ENCODE peak calls at places on chromosomes 4 and X, in four cellular contexts. I is OCI-LY7, H is osteocyte, S is mesothelial cell of epicardium. W is an unnamed sample.

GRCh38 chr4:161767116-161767515 is 396.7 kb downstream of the FSTL5 start:
- DNase-seq in I (no peak), H (no peak), S (no peak), W (no peak)

GRCh38 chr4:139367421-139368090 is 65.3 kb upstream of the NDUFC1 start:
- DNase-seq in I (no peak), H (no peak), S (no peak), W (no peak)

GRCh38 chrX:55758033-55758432 is 40.5 kb downstream of the RRAGB start:
- DNase-seq in I (no peak), H (no peak), S (no peak), W (no peak)

GRCh38 chr4:112270051-112270450 is 15.7 kb downstream of the TIFA start:
- DNase-seq in I (no peak), H (no peak), S (no peak), W (no peak)

GRCh38 chr4:180809439-180809838 is 1433.8 kb upstream of the TENM3 start:
- DNase-seq in I (no peak), H (no peak), S (no peak), W (no peak)

GRCh38 chrX:100654256-100654655 is 10.3 kb downstream of the SRPX2 start:
- DNase-seq in I (peak; percentile 3), H (no peak), S (no peak), W (no peak)

GRCh38 chr4:144353240-144353639 is 212.7 kb upstream of the GYPA start:
- DNase-seq in I (no peak), H (no peak), S (no peak), W (no peak)

GRCh38 chrX:8504451-8504850 is 39.8 kb downstream of the VCX3B start:
- DNase-seq in I (no peak), H (no peak), S (no peak), W (no peak)

GRCh38 chrX:68686684-68687045 is 39.2 kb downstream of the STARD8 start:
- DNase-seq in I (no peak), H (no peak), S (no peak), W (no peak)

GRCh38 chr4:161894014-161894413 is 269.8 kb downstream of the FSTL5 start:
- DNase-seq in I (no peak), H (no peak), S (no peak), W (no peak)

GRCh38 chr4:97123573-97123972 is 1019.7 kb downstream of the STPG2 start:
- DNase-seq in I (no peak), H (no peak), S (no peak), W (no peak)

GRCh38 chr4:126533176-126533575 is 1099.6 kb upstream of the INTU start:
- DNase-seq in I (no peak), H (no peak), S (no peak), W (no peak)

GRCh38 chr4:128660361-128660964 is 149.0 kb upstream of the JADE1 start:
- DNase-seq in I (no peak), H (no peak), S (no peak), W (no peak)

GRCh38 chrX:135931644-135932487 is 38.4 kb downstream of the SAGE1 start:
- DNase-seq in I (peak; percentile 34), H (no peak), S (peak; percentile 45), W (no peak)

GRCh38 chrX:153637121-153638040 is 9.6 kb upstream of the DUSP9 start:
- DNase-seq in I (no peak), H (no peak), S (no peak), W (no peak)

GRCh38 chr4:108397850-108398249 is 222.5 kb upstream of the RPL34 start:
- DNase-seq in I (no peak), H (no peak), S (no peak), W (no peak)

GRCh38 chr4:95551653-95552052 is 2.9 kb upstream of the UNC5C start:
- DNase-seq in I (no peak), H (no peak), S (no peak), W (no peak)

GRCh38 chrX:120824021-120824420 is 51.6 kb downstream of the CT47B1 start:
- DNase-seq in I (no peak), H (no peak), S (no peak), W (no peak)

GRCh38 chr4:182215171-182215570 is 28.0 kb upstream of the TENM3 start:
- DNase-seq in I (no peak), H (no peak), S (no peak), W (no peak)

GRCh38 chr4:53633608-53634007 is 42.3 kb upstream of the LNX1 start:
- DNase-seq in I (no peak), H (no peak), S (no peak), W (no peak)

GRCh38 chr4:78218260-78218659 is 161.1 kb downstream of the FRAS1 start:
- DNase-seq in I (no peak), H (no peak), S (no peak), W (no peak)

GRCh38 chr4:79455216-79455615 is 47.2 kb upstream of the GK2 start:
- DNase-seq in I (no peak), H (no peak), S (no peak), W (no peak)

GRCh38 chr4:43458293-43458692 is 565.8 kb downstream of the GRXCR1 start:
- DNase-seq in I (no peak), H (no peak), S (no peak), W (no peak)

GRCh38 chrX:16745102-16745501 is 25.7 kb downstream of the SYAP1 start:
- DNase-seq in I (no peak), H (no peak), S (no peak), W (no peak)

GRCh38 chr4:74516321-74516720 is 71.4 kb downstream of the AREG start:
- DNase-seq in I (no peak), H (no peak), S (no peak), W (no peak)

GRCh38 chr4:1576961-1577814 is 106.9 kb downstream of the FAM53A start:
- DNase-seq in I (no peak), H (no peak), S (no peak), W (no peak)

GRCh38 chr4:158015241-158015640 is 157.6 kb downstream of the GASK1B start:
- DNase-seq in I (no peak), H (no peak), S (no peak), W (no peak)

GRCh38 chr4:37415845-37416369 is 171.4 kb downstream of the NWD2 start:
- DNase-seq in I (no peak), H (no peak), S (no peak), W (no peak)

GRCh38 chrX:111365770-111366325 is 46.1 kb downstream of the DCX start:
- DNase-seq in I (no peak), H (no peak), S (no peak), W (no peak)

GRCh38 chr4:160142579-160142978 is 1039.7 kb downstream of the RAPGEF2 start:
- DNase-seq in I (no peak), H (no peak), S (no peak), W (no peak)

GRCh38 chrX:153379971-153380581 is 21.1 kb downstream of the PNMA6E start:
- DNase-seq in I (no peak), H (peak; percentile 66), S (no peak), W (no peak)

GRCh38 chrX:103678199-103678993 is 8.1 kb downstream of the MORF4L2 start:
- DNase-seq in I (no peak), H (no peak), S (no peak), W (no peak)

GRCh38 chrX:73400136-73400748 is 46.6 kb upstream of the CDX4 start:
- DNase-seq in I (no peak), H (no peak), S (no peak), W (no peak)

GRCh38 chrX:73398185-73398914 is 48.5 kb upstream of the CDX4 start:
- DNase-seq in I (no peak), H (no peak), S (no peak), W (no peak)

GRCh38 chrX:73401591-73402266 is 45.1 kb upstream of the CDX4 start:
- DNase-seq in I (no peak), H (peak; percentile 73), S (no peak), W (no peak)
- TF ChIP-seq CTCF in I (no peak), H (no peak), S (no peak), W (no peak)

DNA sequence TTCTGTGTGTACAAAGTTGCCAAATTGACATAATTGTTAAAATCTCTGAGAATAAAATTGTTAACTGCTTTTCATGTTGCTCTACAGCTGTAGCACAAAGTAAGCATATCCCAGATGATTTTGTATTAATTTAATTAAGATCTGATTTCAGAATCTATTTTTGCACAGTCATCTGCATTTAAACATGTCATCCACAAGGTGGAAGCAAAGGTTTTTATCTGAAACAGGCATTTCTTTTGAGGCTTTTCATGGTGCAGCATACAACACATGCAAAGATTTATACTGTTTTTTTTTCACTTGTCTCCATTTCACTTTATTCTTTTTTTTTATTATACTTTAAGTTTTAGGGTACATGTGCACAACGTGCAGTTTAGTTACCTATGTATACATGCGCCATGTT is 51.2 kb downstream of the GC start:
- DNase-seq in I (peak; percentile 3), H (no peak), S (no peak), W (no peak)
- TF ChIP-seq CTCF in I (peak; percentile 50), H (peak; percentile 58), S (peak; percentile 74), W (peak; percentile 25)

GRCh38 chr4:65580551-65580950 is 89.7 kb downstream of the EPHA5 start:
- DNase-seq in I (no peak), H (no peak), S (no peak), W (no peak)
- TF ChIP-seq CTCF in I (no peak), H (peak; percentile 44), S (no peak), W (no peak)

GRCh38 chrX:9938516-9938915 is 28.6 kb upstream of the CLDN34 start:
- DNase-seq in I (no peak), H (no peak), S (no peak), W (no peak)

GRCh38 chrX:9940397-9940796 is 26.8 kb upstream of the CLDN34 start:
- DNase-seq in I (no peak), H (no peak), S (no peak), W (no peak)

DNA sequence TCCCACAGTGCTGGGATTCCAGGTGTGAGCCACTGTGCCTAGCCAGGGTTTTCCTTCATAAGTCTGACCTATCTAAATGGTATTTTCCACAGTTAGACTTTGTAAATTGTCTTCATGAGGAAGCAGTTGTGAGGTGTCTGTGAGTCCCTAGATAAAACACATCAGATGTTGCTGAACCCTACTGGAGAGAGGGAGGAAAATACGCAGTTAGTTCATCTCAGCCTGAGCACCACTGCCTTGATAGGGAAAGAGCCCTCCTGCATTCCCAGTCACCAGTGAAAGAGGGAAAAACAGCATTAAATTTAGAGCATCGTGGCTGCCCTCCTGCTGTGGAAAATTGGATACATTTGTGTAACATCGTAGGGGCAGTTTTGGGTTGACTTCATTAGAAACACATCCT is 31.7 kb upstream of the CLDN34 start:
- DNase-seq in I (no peak), H (no peak), S (no peak), W (no peak)
- TF ChIP-seq CTCF in I (no peak), H (no peak), S (no peak), W (no peak)

DNA sequence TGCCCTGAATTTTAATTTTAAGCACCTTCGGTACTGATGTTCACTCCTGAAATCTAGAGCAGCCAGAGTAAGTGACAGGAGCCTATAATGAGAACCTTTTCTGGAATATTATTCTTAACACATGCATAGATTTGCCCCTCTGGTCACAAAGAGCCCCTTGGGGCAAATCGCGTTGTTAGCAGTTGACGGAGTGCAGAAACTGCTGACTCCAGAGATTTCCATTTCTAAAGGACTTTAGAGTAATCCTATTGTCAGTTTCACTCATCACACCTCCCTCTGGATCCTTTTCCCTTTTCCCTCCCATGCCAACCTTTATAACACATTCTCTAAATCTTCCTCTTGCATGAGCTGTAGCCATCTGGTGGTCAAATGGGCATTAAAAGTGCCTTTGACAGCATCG is 264.9 kb upstream of the PRPS2 start:
- DNase-seq in I (no peak), H (no peak), S (no peak), W (no peak)
- TF ChIP-seq CTCF in I (no peak), H (peak; percentile 23), S (no peak), W (peak; percentile 11)

DNA sequence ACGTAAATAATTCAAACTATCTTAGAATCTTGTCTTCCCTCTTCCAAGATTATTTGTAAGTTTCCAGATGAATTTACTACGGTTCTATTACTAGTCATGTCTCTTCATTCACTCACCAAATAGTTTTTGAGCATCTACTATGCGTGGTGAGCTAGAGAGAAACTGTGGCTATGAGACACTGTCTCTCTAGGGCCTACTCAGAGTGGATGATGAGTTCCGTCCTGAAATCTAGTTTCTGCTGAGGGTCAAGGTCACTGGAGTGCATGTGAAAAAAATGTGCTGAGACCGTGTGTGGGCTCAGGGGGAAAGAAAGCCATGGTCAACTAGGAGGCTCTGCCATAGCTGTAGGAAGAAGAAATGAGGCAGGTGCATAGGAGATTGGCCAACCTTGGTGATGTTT is 320.2 kb upstream of the GATB start:
- DNase-seq in I (no peak), H (no peak), S (no peak), W (no peak)
- TF ChIP-seq CTCF in I (no peak), H (no peak), S (no peak), W (no peak)

W was measured in D721Med.